ENCODE peak calls at places on chromosomes 13 and 19, in six cellular contexts. One of them, this sample, is unnamed.

GRCh38 chr19:19997656-19998268 is 41.5 kb downstream of the ZNF682 start:
- DNase-seq in body of pancreas: peak; percentile 57
- DNase-seq in adrenal gland: no peak
- DNase-seq in heart left ventricle: peak; percentile 28
- DNase-seq in GM12878: no peak
- DNase-seq in IMR-90: no peak
- DNase-seq in this sample: no peak

GRCh38 chr13:37492061-37492460 is 106.5 kb downstream of the POSTN start:
- DNase-seq in GM12878: no peak
- DNase-seq in IMR-90: peak; percentile 26
- DNase-seq in adrenal gland: no peak
- DNase-seq in body of pancreas: no peak
- DNase-seq in heart left ventricle: no peak
- DNase-seq in this sample: no peak

GRCh38 chr19:41456342-41456918 is 13.5 kb downstream of the ERICH4 start:
- DNase-seq in GM12878: no peak
- DNase-seq in IMR-90: peak; percentile 56
- DNase-seq in heart left ventricle: no peak
- DNase-seq in adrenal gland: no peak
- DNase-seq in body of pancreas: no peak
- DNase-seq in this sample: no peak

GRCh38 chr19:44512326-44513298 is 12.3 kb upstream of the ZNF180 start:
- DNase-seq in adrenal gland: no peak
- DNase-seq in IMR-90: peak; percentile 58
- DNase-seq in GM12878: no peak
- DNase-seq in heart left ventricle: no peak
- DNase-seq in body of pancreas: no peak
- DNase-seq in this sample: no peak

GRCh38 chr19:35214766-35215422 is 13.6 kb downstream of the FAM187B start:
- DNase-seq in heart left ventricle: no peak
- DNase-seq in body of pancreas: no peak
- DNase-seq in adrenal gland: no peak
- DNase-seq in GM12878: no peak
- DNase-seq in IMR-90: no peak
- DNase-seq in this sample: peak; percentile 40

GRCh38 chr13:72062566-72062965 is 195.6 kb upstream of the DACH1 start:
- DNase-seq in GM12878: no peak
- DNase-seq in IMR-90: no peak
- DNase-seq in body of pancreas: no peak
- DNase-seq in adrenal gland: peak; percentile 6
- DNase-seq in heart left ventricle: peak; percentile 27
- DNase-seq in this sample: no peak

GRCh38 chr19:52028780-52029123 is 573 bp upstream of the ZNF614 start:
- DNase-seq in adrenal gland: no peak
- DNase-seq in heart left ventricle: no peak
- DNase-seq in body of pancreas: no peak
- DNase-seq in GM12878: no peak
- DNase-seq in IMR-90: no peak
- DNase-seq in this sample: no peak

GRCh38 chr13:76641056-76641455 is 245.1 kb downstream of the KCTD12 start:
- DNase-seq in GM12878: no peak
- DNase-seq in IMR-90: no peak
- DNase-seq in adrenal gland: no peak
- DNase-seq in body of pancreas: no peak
- DNase-seq in heart left ventricle: no peak
- DNase-seq in this sample: no peak

GRCh38 chr19:4503224-4504170 is 14.8 kb downstream of the PLIN4 start:
- DNase-seq in body of pancreas: no peak
- DNase-seq in adrenal gland: no peak
- DNase-seq in heart left ventricle: no peak
- DNase-seq in IMR-90: no peak
- DNase-seq in GM12878: no peak
- DNase-seq in this sample: no peak

GRCh38 chr13:88800505-88800904 is 1129.3 kb downstream of the SLITRK5 start:
- DNase-seq in IMR-90: no peak
- DNase-seq in heart left ventricle: no peak
- DNase-seq in body of pancreas: no peak
- DNase-seq in GM12878: no peak
- DNase-seq in adrenal gland: no peak
- DNase-seq in this sample: no peak

GRCh38 chr19:43731854-43732253 is 16.0 kb downstream of the IRGC start:
- DNase-seq in IMR-90: peak; percentile 11
- DNase-seq in heart left ventricle: no peak
- DNase-seq in body of pancreas: no peak
- DNase-seq in GM12878: no peak
- DNase-seq in adrenal gland: no peak
- DNase-seq in this sample: no peak

GRCh38 chr13:45040626-45041025 is 51.3 kb downstream of the GPALPP1 start:
- DNase-seq in adrenal gland: no peak
- DNase-seq in IMR-90: no peak
- DNase-seq in heart left ventricle: no peak
- DNase-seq in GM12878: no peak
- DNase-seq in body of pancreas: no peak
- DNase-seq in this sample: no peak

GRCh38 chr19:46704379-46705076 is 12.4 kb downstream of the PRKD2 start:
- DNase-seq in heart left ventricle: peak; percentile 67
- DNase-seq in body of pancreas: peak; percentile 70
- DNase-seq in adrenal gland: peak; percentile 73
- DNase-seq in IMR-90: no peak
- DNase-seq in GM12878: no peak
- DNase-seq in this sample: peak; percentile 96

GRCh38 chr19:57282011-57282636 is 1.8 kb downstream of the ZNF460 start:
- DNase-seq in IMR-90: no peak
- DNase-seq in body of pancreas: no peak
- DNase-seq in heart left ventricle: no peak
- DNase-seq in GM12878: peak; percentile 57
- DNase-seq in adrenal gland: no peak
- DNase-seq in this sample: no peak

GRCh38 chr13:66528903-66529576 is 701.1 kb downstream of the PCDH9 start:
- DNase-seq in heart left ventricle: no peak
- DNase-seq in IMR-90: no peak
- DNase-seq in body of pancreas: no peak
- DNase-seq in GM12878: no peak
- DNase-seq in adrenal gland: no peak
- DNase-seq in this sample: no peak

GRCh38 chr13:105037064-105037463 is 1498.4 kb downstream of the EFNB2 start:
- DNase-seq in IMR-90: no peak
- DNase-seq in heart left ventricle: no peak
- DNase-seq in adrenal gland: no peak
- DNase-seq in GM12878: no peak
- DNase-seq in body of pancreas: no peak
- DNase-seq in this sample: no peak

GRCh38 chr19:10010247-10010691 is at the start of gene COL5A3:
- DNase-seq in GM12878: no peak
- DNase-seq in heart left ventricle: peak; percentile 87
- DNase-seq in body of pancreas: peak; percentile 30
- DNase-seq in adrenal gland: peak; percentile 41
- DNase-seq in IMR-90: peak; percentile 58
- DNase-seq in this sample: peak; percentile 91

GRCh38 chr19:20247016-20247683 is 80.1 kb downstream of the ZNF486 start:
- DNase-seq in heart left ventricle: no peak
- DNase-seq in adrenal gland: peak; percentile 30
- DNase-seq in GM12878: no peak
- DNase-seq in body of pancreas: peak; percentile 68
- DNase-seq in IMR-90: no peak
- DNase-seq in this sample: no peak

GRCh38 chr13:41609828-41610227 is 152.5 kb downstream of the RGCC start:
- DNase-seq in IMR-90: no peak
- DNase-seq in GM12878: no peak
- DNase-seq in body of pancreas: no peak
- DNase-seq in adrenal gland: no peak
- DNase-seq in heart left ventricle: no peak
- DNase-seq in this sample: no peak

GRCh38 chr13:76829572-76830327 is 56.5 kb downstream of the KCTD12 start:
- DNase-seq in GM12878: no peak
- DNase-seq in IMR-90: no peak
- DNase-seq in body of pancreas: peak; percentile 45
- DNase-seq in adrenal gland: no peak
- DNase-seq in heart left ventricle: peak; percentile 52
- DNase-seq in this sample: no peak

GRCh38 chr19:43759515-43759914 is 4.8 kb upstream of the SMG9 start:
- DNase-seq in IMR-90: peak; percentile 55
- DNase-seq in GM12878: no peak
- DNase-seq in heart left ventricle: no peak
- DNase-seq in adrenal gland: peak; percentile 43
- DNase-seq in body of pancreas: no peak
- DNase-seq in this sample: no peak

GRCh38 chr13:52925775-52926285 is 77.4 kb upstream of the PCDH8 start:
- DNase-seq in heart left ventricle: peak; percentile 78
- DNase-seq in IMR-90: no peak
- DNase-seq in GM12878: no peak
- DNase-seq in body of pancreas: no peak
- DNase-seq in adrenal gland: peak; percentile 37
- DNase-seq in this sample: no peak

GRCh38 chr13:42615691-42616090 is 41.7 kb downstream of the TNFSF11 start:
- DNase-seq in heart left ventricle: no peak
- DNase-seq in body of pancreas: no peak
- DNase-seq in GM12878: no peak
- DNase-seq in adrenal gland: no peak
- DNase-seq in IMR-90: peak; percentile 18
- DNase-seq in this sample: no peak

GRCh38 chr13:110913322-110913721 is 1.5 kb downstream of the ANKRD10 start:
- DNase-seq in GM12878: no peak
- DNase-seq in heart left ventricle: no peak
- DNase-seq in adrenal gland: no peak
- DNase-seq in IMR-90: peak; percentile 26
- DNase-seq in body of pancreas: peak; percentile 62
- DNase-seq in this sample: no peak

GRCh38 chr19:12796146-12797071 is 5.1 kb downstream of the JUNB start:
- DNase-seq in adrenal gland: peak; percentile 80
- DNase-seq in body of pancreas: peak; percentile 82
- DNase-seq in IMR-90: peak; percentile 81
- DNase-seq in GM12878: no peak
- DNase-seq in heart left ventricle: peak; percentile 79
- DNase-seq in this sample: peak; percentile 69
- TF ChIP-seq POLR2A in adrenal gland: peak; percentile 25
- TF ChIP-seq POLR2A in body of pancreas: peak; percentile 34
- TF ChIP-seq POLR2A in IMR-90: peak; percentile 76
- TF ChIP-seq POLR2A in GM12878: peak; percentile 48
- TF ChIP-seq POLR2A in heart left ventricle: no peak
- TF ChIP-seq POLR2A in this sample: no peak

DNA sequence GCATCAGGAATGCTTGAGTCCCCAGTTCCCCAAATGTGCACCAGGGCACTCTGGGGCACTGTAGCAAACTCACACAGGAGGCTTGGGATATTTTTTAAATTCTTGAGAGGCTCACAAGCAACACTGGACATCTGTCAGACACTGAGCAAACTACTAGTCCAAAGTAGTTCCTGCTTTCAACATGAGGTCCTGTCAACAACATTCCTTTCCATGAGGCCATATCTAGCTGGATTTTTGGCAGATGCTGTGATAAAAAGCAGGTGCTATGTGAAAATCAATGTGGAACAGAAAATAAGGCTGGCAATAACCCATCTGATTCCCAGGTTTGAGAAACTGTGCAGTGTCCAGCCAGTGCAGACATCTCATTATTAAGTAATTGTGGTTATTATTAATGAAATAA is 50.5 kb downstream of the STARD13 start:
- DNase-seq in heart left ventricle: no peak
- DNase-seq in GM12878: no peak
- DNase-seq in IMR-90: peak; percentile 76
- DNase-seq in body of pancreas: peak; percentile 44
- DNase-seq in adrenal gland: no peak
- DNase-seq in this sample: no peak
- TF ChIP-seq CTCF in heart left ventricle: no peak
- TF ChIP-seq CTCF in GM12878: no peak
- TF ChIP-seq CTCF in IMR-90: no peak
- TF ChIP-seq CTCF in body of pancreas: no peak
- TF ChIP-seq CTCF in adrenal gland: no peak
- TF ChIP-seq CTCF in this sample: no peak

GRCh38 chr19:13881692-13882418 is 4.9 kb downstream of the NANOS3 start:
- DNase-seq in heart left ventricle: no peak
- DNase-seq in IMR-90: peak; percentile 39
- DNase-seq in adrenal gland: no peak
- DNase-seq in body of pancreas: peak; percentile 40
- DNase-seq in GM12878: no peak
- DNase-seq in this sample: no peak

GRCh38 chr19:13881231-13881691 is 4.3 kb downstream of the NANOS3 start:
- DNase-seq in GM12878: no peak
- DNase-seq in IMR-90: peak; percentile 27
- DNase-seq in heart left ventricle: no peak
- DNase-seq in body of pancreas: no peak
- DNase-seq in adrenal gland: no peak
- DNase-seq in this sample: no peak

GRCh38 chr19:13882841-13883240 is 5.9 kb downstream of the NANOS3 start:
- DNase-seq in heart left ventricle: no peak
- DNase-seq in body of pancreas: no peak
- DNase-seq in IMR-90: no peak
- DNase-seq in adrenal gland: no peak
- DNase-seq in GM12878: no peak
- DNase-seq in this sample: no peak

GRCh38 chr19:13882419-13882795 is 5.5 kb downstream of the NANOS3 start:
- DNase-seq in adrenal gland: no peak
- DNase-seq in body of pancreas: no peak
- DNase-seq in heart left ventricle: no peak
- DNase-seq in GM12878: no peak
- DNase-seq in IMR-90: no peak
- DNase-seq in this sample: no peak

DNA sequence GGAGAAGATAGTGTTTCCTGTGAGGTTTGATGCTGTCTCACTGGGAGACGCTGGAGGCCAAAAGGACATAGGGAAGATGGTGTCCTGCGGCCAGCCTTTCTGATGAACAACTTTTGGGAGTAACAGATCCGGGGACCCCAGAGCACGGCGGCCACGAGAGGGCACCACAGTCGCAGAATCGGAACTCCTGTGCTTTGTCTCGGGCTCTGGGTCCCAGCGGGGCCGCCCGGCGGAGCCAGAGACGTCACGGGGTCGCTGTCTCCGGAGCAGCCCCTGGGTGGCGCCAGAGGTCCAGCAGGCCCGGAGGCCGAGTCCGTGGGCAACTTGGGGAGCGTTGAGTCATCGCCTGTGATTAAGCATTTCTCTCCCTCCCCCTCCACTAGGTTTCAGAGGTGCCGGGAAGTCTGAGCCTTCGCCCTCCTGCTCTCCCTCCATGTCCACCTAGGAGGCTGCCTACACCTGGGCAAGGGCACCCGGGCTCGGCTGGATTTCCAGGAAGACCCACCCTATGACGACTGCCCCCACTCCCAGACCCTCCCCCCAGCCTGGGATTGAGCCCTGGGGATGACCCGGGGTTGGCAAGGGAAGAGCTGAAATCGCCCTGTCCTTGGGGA is 3.2 kb downstream of the NANOS3 start:
- DNase-seq in body of pancreas: peak; percentile 98
- DNase-seq in heart left ventricle: peak; percentile 98
- DNase-seq in IMR-90: peak; percentile 93
- DNase-seq in adrenal gland: peak; percentile 98
- DNase-seq in GM12878: peak; percentile 84
- DNase-seq in this sample: peak; percentile 100
- TF ChIP-seq POLR2A in body of pancreas: peak; percentile 60
- TF ChIP-seq POLR2A in heart left ventricle: no peak
- TF ChIP-seq POLR2A in IMR-90: peak; percentile 53
- TF ChIP-seq POLR2A in adrenal gland: no peak
- TF ChIP-seq POLR2A in GM12878: peak; percentile 41
- TF ChIP-seq POLR2A in this sample: no peak

DNA sequence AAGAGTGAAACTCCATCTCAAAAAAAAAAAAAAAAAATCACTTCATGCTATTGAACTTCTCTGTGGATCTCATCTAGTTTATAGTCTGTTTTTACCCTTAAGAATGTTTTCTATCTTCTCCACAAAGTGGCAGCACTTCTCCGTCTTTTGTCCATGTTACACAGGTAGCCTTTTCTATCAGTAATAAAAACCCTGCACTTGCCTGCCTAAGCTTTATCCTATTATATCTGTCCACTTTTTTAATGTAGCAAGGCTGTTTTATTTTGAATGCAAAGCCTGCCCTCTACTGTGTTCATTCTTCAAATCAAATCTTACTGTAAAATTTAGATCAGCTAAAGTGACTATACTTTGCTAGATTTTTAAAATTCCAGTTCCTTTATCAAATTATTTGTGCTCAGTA is 124.0 kb downstream of the STOML3 start:
- DNase-seq in adrenal gland: no peak
- DNase-seq in heart left ventricle: no peak
- DNase-seq in GM12878: no peak
- DNase-seq in IMR-90: no peak
- DNase-seq in body of pancreas: no peak
- DNase-seq in this sample: no peak
- TF ChIP-seq CTCF in adrenal gland: no peak
- TF ChIP-seq CTCF in heart left ventricle: peak; percentile 4
- TF ChIP-seq CTCF in GM12878: no peak
- TF ChIP-seq CTCF in IMR-90: no peak
- TF ChIP-seq CTCF in body of pancreas: no peak
- TF ChIP-seq CTCF in this sample: no peak